ENCODE peak calls at places on chromosomes 2 and 18, in nine cellular contexts. One of them, this sample, is unnamed. For H4K20me1 and H3K79me2, the result is how much of the 10 kb centered on the place peaks cover.

GRCh38 chr2:211722928-211723327 is 815.7 kb downstream of the ERBB4 start:
- DNase-seq in GM23248: no peak
- DNase-seq in neural progenitor cell: no peak
- DNase-seq in endothelial cell of umbilical vein: no peak
- DNase-seq in K562: no peak
- DNase-seq in mammary epithelial cell: no peak
- DNase-seq in fibroblast of lung: no peak
- DNase-seq in HepG2: no peak
- DNase-seq in astrocyte: no peak
- DNase-seq in this sample: no peak

GRCh38 chr18:31685097-31686082 is 1.0 kb upstream of the B4GALT6 start:
- DNase-seq in HepG2: peak
- DNase-seq in fibroblast of lung: peak
- DNase-seq in endothelial cell of umbilical vein: peak
- DNase-seq in astrocyte: peak
- DNase-seq in mammary epithelial cell: peak
- DNase-seq in GM23248: peak
- DNase-seq in neural progenitor cell: peak
- DNase-seq in K562: peak
- DNase-seq in this sample: no peak

GRCh38 chr2:112642961-112643360 is 2.8 kb upstream of the SLC20A1 start:
- DNase-seq in neural progenitor cell: no peak
- DNase-seq in endothelial cell of umbilical vein: no peak
- DNase-seq in GM23248: peak
- DNase-seq in K562: no peak
- DNase-seq in astrocyte: no peak
- DNase-seq in fibroblast of lung: no peak
- DNase-seq in mammary epithelial cell: no peak
- DNase-seq in HepG2: no peak
- DNase-seq in this sample: no peak

GRCh38 chr2:204483497-204484164 is 61.6 kb upstream of the PARD3B start:
- DNase-seq in mammary epithelial cell: no peak
- DNase-seq in neural progenitor cell: no peak
- DNase-seq in fibroblast of lung: no peak
- DNase-seq in GM23248: no peak
- DNase-seq in K562: no peak
- DNase-seq in endothelial cell of umbilical vein: peak
- DNase-seq in astrocyte: no peak
- DNase-seq in HepG2: peak
- DNase-seq in this sample: no peak

GRCh38 chr2:20940856-20941255 is 103.0 kb downstream of the APOB start:
- DNase-seq in neural progenitor cell: no peak
- DNase-seq in GM23248: no peak
- DNase-seq in HepG2: no peak
- DNase-seq in fibroblast of lung: no peak
- DNase-seq in endothelial cell of umbilical vein: no peak
- DNase-seq in K562: no peak
- DNase-seq in astrocyte: no peak
- DNase-seq in mammary epithelial cell: no peak
- DNase-seq in this sample: no peak

GRCh38 chr2:98569197-98569793 is 39.0 kb downstream of the COA5 start:
- DNase-seq in endothelial cell of umbilical vein: peak
- DNase-seq in HepG2: peak
- DNase-seq in K562: peak
- DNase-seq in GM23248: peak
- DNase-seq in fibroblast of lung: no peak
- DNase-seq in astrocyte: no peak
- DNase-seq in neural progenitor cell: peak
- DNase-seq in mammary epithelial cell: peak
- DNase-seq in this sample: no peak

GRCh38 chr18:28728891-28729290 is 552.0 kb upstream of the CDH2 start:
- DNase-seq in fibroblast of lung: no peak
- DNase-seq in endothelial cell of umbilical vein: no peak
- DNase-seq in neural progenitor cell: no peak
- DNase-seq in HepG2: no peak
- DNase-seq in K562: no peak
- DNase-seq in mammary epithelial cell: peak
- DNase-seq in astrocyte: peak
- DNase-seq in GM23248: peak
- DNase-seq in this sample: no peak

GRCh38 chr2:11863103-11863502 is 116.7 kb downstream of the LPIN1 start:
- DNase-seq in neural progenitor cell: no peak
- DNase-seq in astrocyte: no peak
- DNase-seq in HepG2: no peak
- DNase-seq in mammary epithelial cell: no peak
- DNase-seq in GM23248: no peak
- DNase-seq in fibroblast of lung: no peak
- DNase-seq in K562: no peak
- DNase-seq in endothelial cell of umbilical vein: no peak
- DNase-seq in this sample: no peak

GRCh38 chr2:20668871-20669475 is 2.0 kb downstream of the GDF7 start:
- DNase-seq in neural progenitor cell: peak
- DNase-seq in GM23248: no peak
- DNase-seq in fibroblast of lung: no peak
- DNase-seq in endothelial cell of umbilical vein: no peak
- DNase-seq in mammary epithelial cell: no peak
- DNase-seq in HepG2: no peak
- DNase-seq in astrocyte: no peak
- DNase-seq in K562: no peak
- DNase-seq in this sample: no peak

GRCh38 chr2:109210431-109211200 is 81.6 kb downstream of the SH3RF3 start:
- DNase-seq in GM23248: peak
- DNase-seq in fibroblast of lung: peak
- DNase-seq in endothelial cell of umbilical vein: no peak
- DNase-seq in mammary epithelial cell: no peak
- DNase-seq in K562: no peak
- DNase-seq in HepG2: no peak
- DNase-seq in astrocyte: peak
- DNase-seq in neural progenitor cell: no peak
- DNase-seq in this sample: no peak

GRCh38 chr2:145751155-145751554 is 1231.2 kb upstream of the ZEB2 start:
- DNase-seq in endothelial cell of umbilical vein: no peak
- DNase-seq in GM23248: no peak
- DNase-seq in HepG2: no peak
- DNase-seq in mammary epithelial cell: no peak
- DNase-seq in astrocyte: no peak
- DNase-seq in fibroblast of lung: peak
- DNase-seq in neural progenitor cell: no peak
- DNase-seq in K562: peak
- DNase-seq in this sample: no peak

GRCh38 chr2:145750074-145750473 is 1230.2 kb upstream of the ZEB2 start:
- DNase-seq in K562: no peak
- DNase-seq in neural progenitor cell: no peak
- DNase-seq in fibroblast of lung: no peak
- DNase-seq in GM23248: no peak
- DNase-seq in mammary epithelial cell: no peak
- DNase-seq in HepG2: no peak
- DNase-seq in endothelial cell of umbilical vein: peak
- DNase-seq in astrocyte: no peak
- DNase-seq in this sample: no peak

GRCh38 chr2:145750617-145751016 is 1230.7 kb upstream of the ZEB2 start:
- DNase-seq in fibroblast of lung: no peak
- DNase-seq in K562: no peak
- DNase-seq in mammary epithelial cell: no peak
- DNase-seq in HepG2: no peak
- DNase-seq in astrocyte: no peak
- DNase-seq in endothelial cell of umbilical vein: no peak
- DNase-seq in neural progenitor cell: no peak
- DNase-seq in GM23248: no peak
- DNase-seq in this sample: no peak

GRCh38 chr2:145748927-145749326 is 1229.0 kb upstream of the ZEB2 start:
- DNase-seq in mammary epithelial cell: no peak
- DNase-seq in astrocyte: no peak
- DNase-seq in GM23248: no peak
- DNase-seq in HepG2: no peak
- DNase-seq in endothelial cell of umbilical vein: no peak
- DNase-seq in K562: no peak
- DNase-seq in neural progenitor cell: no peak
- DNase-seq in fibroblast of lung: no peak
- DNase-seq in this sample: no peak

DNA sequence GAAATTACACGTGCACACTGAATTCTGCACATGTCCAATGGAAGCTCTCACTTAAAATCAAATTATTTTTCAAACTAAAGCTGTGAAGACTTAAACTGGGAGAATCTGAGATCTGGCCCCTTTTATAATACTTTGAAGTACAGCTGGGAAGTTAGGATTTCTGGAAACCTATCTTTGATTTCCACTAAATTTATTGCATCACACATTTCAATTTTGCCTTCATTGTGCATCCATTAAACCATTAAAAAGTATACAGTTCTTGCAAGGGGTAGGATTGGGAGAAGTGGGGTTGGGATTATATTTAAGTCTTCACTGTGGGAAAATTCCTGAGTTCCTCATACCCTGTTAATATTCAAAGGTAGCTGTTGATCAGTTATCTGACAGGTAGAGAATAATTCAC is 1229.6 kb upstream of the ZEB2 start:
- DNase-seq in HepG2: no peak
- DNase-seq in GM23248: no peak
- DNase-seq in neural progenitor cell: no peak
- DNase-seq in mammary epithelial cell: no peak
- DNase-seq in fibroblast of lung: no peak
- DNase-seq in astrocyte: no peak
- DNase-seq in K562: no peak
- DNase-seq in endothelial cell of umbilical vein: no peak
- DNase-seq in this sample: no peak
- H3K9ac ChIP-seq in HepG2: no peak
- H3K9ac ChIP-seq in GM23248: no peak
- H3K9ac ChIP-seq in neural progenitor cell: no peak
- H3K9ac ChIP-seq in mammary epithelial cell: no peak
- H3K9ac ChIP-seq in fibroblast of lung: no peak
- H3K9ac ChIP-seq in astrocyte: no peak
- H3K9ac ChIP-seq in K562: no peak
- H3K9ac ChIP-seq in endothelial cell of umbilical vein: no peak
- H3K9ac ChIP-seq in this sample: no peak

GRCh38 chr2:201093573-201093972 is 21.8 kb downstream of the NDUFB3 start:
- DNase-seq in endothelial cell of umbilical vein: no peak
- DNase-seq in HepG2: no peak
- DNase-seq in fibroblast of lung: peak
- DNase-seq in mammary epithelial cell: no peak
- DNase-seq in GM23248: peak
- DNase-seq in neural progenitor cell: no peak
- DNase-seq in astrocyte: no peak
- DNase-seq in K562: no peak
- DNase-seq in this sample: no peak
- H4K20me1 ChIP-seq in endothelial cell of umbilical vein: under half
- H4K20me1 ChIP-seq in HepG2: under half
- H4K20me1 ChIP-seq in fibroblast of lung: under half
- H4K20me1 ChIP-seq in mammary epithelial cell: under half
- H4K20me1 ChIP-seq in GM23248: under half
- H4K20me1 ChIP-seq in neural progenitor cell: under half
- H4K20me1 ChIP-seq in astrocyte: under half
- H4K20me1 ChIP-seq in K562: under half
- H4K20me1 ChIP-seq in this sample: under half

GRCh38 chr2:232880764-232881351 is 10.8 kb downstream of the SNORC start:
- DNase-seq in neural progenitor cell: no peak
- DNase-seq in endothelial cell of umbilical vein: no peak
- DNase-seq in mammary epithelial cell: no peak
- DNase-seq in GM23248: no peak
- DNase-seq in HepG2: no peak
- DNase-seq in fibroblast of lung: no peak
- DNase-seq in astrocyte: no peak
- DNase-seq in K562: no peak
- DNase-seq in this sample: no peak
- H3K79me2 ChIP-seq in neural progenitor cell: under half
- H3K79me2 ChIP-seq in endothelial cell of umbilical vein: under half
- H3K79me2 ChIP-seq in mammary epithelial cell: under half
- H3K79me2 ChIP-seq in GM23248: under half
- H3K79me2 ChIP-seq in HepG2: under half
- H3K79me2 ChIP-seq in fibroblast of lung: under half
- H3K79me2 ChIP-seq in astrocyte: under half
- H3K79me2 ChIP-seq in K562: under half
- H3K79me2 ChIP-seq in this sample: under half

GRCh38 chr18:49051323-49051967 is 100.7 kb upstream of the SMAD7 start:
- DNase-seq in K562: no peak
- DNase-seq in neural progenitor cell: peak
- DNase-seq in endothelial cell of umbilical vein: no peak
- DNase-seq in fibroblast of lung: no peak
- DNase-seq in GM23248: no peak
- DNase-seq in HepG2: no peak
- DNase-seq in astrocyte: no peak
- DNase-seq in mammary epithelial cell: no peak
- DNase-seq in this sample: no peak
- H3K9ac ChIP-seq in K562: no peak
- H3K9ac ChIP-seq in neural progenitor cell: no peak
- H3K9ac ChIP-seq in endothelial cell of umbilical vein: no peak
- H3K9ac ChIP-seq in fibroblast of lung: no peak
- H3K9ac ChIP-seq in GM23248: no peak
- H3K9ac ChIP-seq in HepG2: no peak
- H3K9ac ChIP-seq in astrocyte: no peak
- H3K9ac ChIP-seq in mammary epithelial cell: no peak
- H3K9ac ChIP-seq in this sample: no peak

GRCh38 chr18:47898696-47899095 is 31.8 kb downstream of the SMAD2 start:
- DNase-seq in endothelial cell of umbilical vein: peak
- DNase-seq in HepG2: peak
- DNase-seq in astrocyte: no peak
- DNase-seq in GM23248: no peak
- DNase-seq in K562: no peak
- DNase-seq in neural progenitor cell: no peak
- DNase-seq in mammary epithelial cell: no peak
- DNase-seq in fibroblast of lung: no peak
- DNase-seq in this sample: no peak
- H4K20me1 ChIP-seq in endothelial cell of umbilical vein: under half
- H4K20me1 ChIP-seq in HepG2: under half
- H4K20me1 ChIP-seq in astrocyte: half or more
- H4K20me1 ChIP-seq in GM23248: under half
- H4K20me1 ChIP-seq in K562: under half
- H4K20me1 ChIP-seq in neural progenitor cell: half or more
- H4K20me1 ChIP-seq in mammary epithelial cell: under half
- H4K20me1 ChIP-seq in fibroblast of lung: under half
- H4K20me1 ChIP-seq in this sample: under half